ENCODE peak calls at places on chromosomes 3 and 15, in four cellular contexts. One of them, this sample, is unnamed.

GRCh38 chr15:68983821-68984517 is 30.5 kb upstream of the NOX5 start:
- DNase-seq in GM10248: no peak
- DNase-seq in astrocyte: peak
- DNase-seq in GM23338: no peak
- DNase-seq in this sample: no peak

GRCh38 chr15:77527164-77527778 is 105.4 kb downstream of the LINGO1 start:
- DNase-seq in GM10248: no peak
- DNase-seq in astrocyte: no peak
- DNase-seq in GM23338: peak
- DNase-seq in this sample: no peak

GRCh38 chr3:25889132-25889917 is 99.4 kb downstream of the OXSM start:
- DNase-seq in GM10248: no peak
- DNase-seq in astrocyte: no peak
- DNase-seq in GM23338: peak
- DNase-seq in this sample: no peak

GRCh38 chr3:50236484-50237132 is 604 bp downstream of the GNAI2 start:
- DNase-seq in GM10248: no peak
- DNase-seq in astrocyte: no peak
- DNase-seq in GM23338: no peak
- DNase-seq in this sample: no peak

GRCh38 chr3:42097166-42097946 is 6.2 kb downstream of the TRAK1 start:
- DNase-seq in GM10248: no peak
- DNase-seq in astrocyte: peak
- DNase-seq in GM23338: no peak
- DNase-seq in this sample: peak

GRCh38 chr3:149180057-149180573 is 41.5 kb downstream of the CP start:
- DNase-seq in GM10248: no peak
- DNase-seq in astrocyte: peak
- DNase-seq in GM23338: no peak
- DNase-seq in this sample: peak

GRCh38 chr15:47401427-47401826 is 315.9 kb upstream of the SEMA6D start:
- DNase-seq in GM10248: no peak
- DNase-seq in astrocyte: no peak
- DNase-seq in GM23338: no peak
- DNase-seq in this sample: no peak

GRCh38 chr3:46184469-46184868 is 23.6 kb downstream of the CCR1 start:
- DNase-seq in GM10248: no peak
- DNase-seq in astrocyte: peak
- DNase-seq in GM23338: no peak
- DNase-seq in this sample: peak

GRCh38 chr3:69541059-69541471 is 155.2 kb upstream of the FRMD4B start:
- DNase-seq in GM10248: no peak
- DNase-seq in astrocyte: no peak
- DNase-seq in GM23338: peak
- DNase-seq in this sample: no peak

GRCh38 chr3:196757876-196758739 is 18.5 kb downstream of the PAK2 start:
- DNase-seq in GM10248: no peak
- DNase-seq in astrocyte: peak
- DNase-seq in GM23338: no peak
- DNase-seq in this sample: peak

GRCh38 chr3:107441617-107442016 is 64.4 kb downstream of the CCDC54 start:
- DNase-seq in GM10248: no peak
- DNase-seq in astrocyte: peak
- DNase-seq in GM23338: peak
- DNase-seq in this sample: no peak

GRCh38 chr3:46867550-46867898 is 4.3 kb upstream of the MYL3 start:
- DNase-seq in GM10248: no peak
- DNase-seq in astrocyte: no peak
- DNase-seq in GM23338: peak
- DNase-seq in this sample: no peak

GRCh38 chr3:101634591-101635196 is 42.2 kb downstream of the ZBTB11 start:
- DNase-seq in GM10248: no peak
- DNase-seq in astrocyte: no peak
- DNase-seq in GM23338: no peak
- DNase-seq in this sample: no peak

GRCh38 chr3:41508063-41508696 is 308.9 kb downstream of the CTNNB1 start:
- DNase-seq in GM10248: no peak
- DNase-seq in astrocyte: peak
- DNase-seq in GM23338: peak
- DNase-seq in this sample: no peak

GRCh38 chr15:68630205-68630555 is 51.4 kb downstream of the CORO2B start:
- DNase-seq in GM10248: no peak
- DNase-seq in astrocyte: no peak
- DNase-seq in GM23338: no peak
- DNase-seq in this sample: no peak

GRCh38 chr3:11665331-11665730 is 21.6 kb upstream of the VGLL4 start:
- DNase-seq in GM10248: no peak
- DNase-seq in astrocyte: no peak
- DNase-seq in GM23338: no peak
- DNase-seq in this sample: no peak

GRCh38 chr3:30342319-30343060 is 263.9 kb upstream of the TGFBR2 start:
- DNase-seq in GM10248: no peak
- DNase-seq in astrocyte: peak
- DNase-seq in GM23338: no peak
- DNase-seq in this sample: peak

GRCh38 chr15:62765916-62766315 is 276.6 kb upstream of the TPM1 start:
- DNase-seq in GM10248: no peak
- DNase-seq in astrocyte: no peak
- DNase-seq in GM23338: no peak
- DNase-seq in this sample: no peak

GRCh38 chr3:101898752-101899169 is 49.4 kb downstream of the NFKBIZ start:
- DNase-seq in GM10248: peak
- DNase-seq in astrocyte: no peak
- DNase-seq in GM23338: no peak
- DNase-seq in this sample: no peak

GRCh38 chr3:126352476-126353454 is 4.4 kb downstream of the KLF15 start:
- DNase-seq in GM10248: no peak
- DNase-seq in astrocyte: no peak
- DNase-seq in GM23338: no peak
- DNase-seq in this sample: no peak

GRCh38 chr3:104596054-104596453 is 770.7 kb upstream of the ALCAM start:
- DNase-seq in GM10248: no peak
- DNase-seq in astrocyte: no peak
- DNase-seq in GM23338: no peak
- DNase-seq in this sample: no peak

GRCh38 chr3:136778865-136779264 is 26.7 kb upstream of the STAG1 start:
- DNase-seq in GM10248: no peak
- DNase-seq in astrocyte: peak
- DNase-seq in GM23338: no peak
- DNase-seq in this sample: peak

GRCh38 chr3:126683506-126683905 is 20.5 kb upstream of the CHCHD6 start:
- DNase-seq in GM10248: no peak
- DNase-seq in astrocyte: no peak
- DNase-seq in GM23338: no peak
- DNase-seq in this sample: no peak

GRCh38 chr15:88256261-88257230 is at the start of gene NTRK3:
- DNase-seq in GM10248: no peak
- DNase-seq in astrocyte: peak
- DNase-seq in GM23338: peak
- DNase-seq in this sample: no peak

GRCh38 chr3:185983495-185984141 is 45.8 kb upstream of the TRA2B start:
- DNase-seq in GM10248: peak
- DNase-seq in astrocyte: peak
- DNase-seq in GM23338: peak
- DNase-seq in this sample: peak

GRCh38 chr15:33623010-33623409 is 312.2 kb downstream of the RYR3 start:
- DNase-seq in GM10248: no peak
- DNase-seq in astrocyte: no peak
- DNase-seq in GM23338: peak
- DNase-seq in this sample: no peak

GRCh38 chr3:43706342-43706741 is 15.6 kb downstream of the ABHD5 start:
- DNase-seq in GM10248: no peak
- DNase-seq in astrocyte: no peak
- DNase-seq in GM23338: no peak
- DNase-seq in this sample: no peak

GRCh38 chr3:43709022-43709421 is 18.3 kb downstream of the ABHD5 start:
- DNase-seq in GM10248: no peak
- DNase-seq in astrocyte: no peak
- DNase-seq in GM23338: no peak
- DNase-seq in this sample: peak

GRCh38 chr3:43707998-43708397 is 17.3 kb downstream of the ABHD5 start:
- DNase-seq in GM10248: no peak
- DNase-seq in astrocyte: peak
- DNase-seq in GM23338: no peak
- DNase-seq in this sample: peak

GRCh38 chr3:43704697-43705096 is 14.0 kb downstream of the ABHD5 start:
- DNase-seq in GM10248: no peak
- DNase-seq in astrocyte: no peak
- DNase-seq in GM23338: no peak
- DNase-seq in this sample: no peak

GRCh38 chr3:43707266-43707665 is 16.5 kb downstream of the ABHD5 start:
- DNase-seq in GM10248: no peak
- DNase-seq in astrocyte: no peak
- DNase-seq in GM23338: no peak
- DNase-seq in this sample: no peak
- TF ChIP-seq CTCF in GM10248: no peak
- TF ChIP-seq CTCF in astrocyte: no peak
- TF ChIP-seq CTCF in GM23338: no peak
- TF ChIP-seq CTCF in this sample: no peak

GRCh38 chr3:124486324-124486723 is 243.9 kb upstream of the UMPS start:
- DNase-seq in GM10248: no peak
- DNase-seq in astrocyte: no peak
- DNase-seq in GM23338: peak
- DNase-seq in this sample: no peak
- TF ChIP-seq CTCF in GM10248: no peak
- TF ChIP-seq CTCF in astrocyte: no peak
- TF ChIP-seq CTCF in GM23338: peak
- TF ChIP-seq CTCF in this sample: peak

GRCh38 chr3:152213086-152213674 is 55.5 kb upstream of the MBNL1 start:
- DNase-seq in GM10248: no peak
- DNase-seq in astrocyte: no peak
- DNase-seq in GM23338: no peak
- DNase-seq in this sample: no peak
- TF ChIP-seq CTCF in GM10248: no peak
- TF ChIP-seq CTCF in astrocyte: no peak
- TF ChIP-seq CTCF in GM23338: no peak
- TF ChIP-seq CTCF in this sample: no peak

GRCh38 chr3:31859245-31859644 is 121.8 kb downstream of the OSBPL10 start:
- DNase-seq in GM10248: no peak
- DNase-seq in astrocyte: no peak
- DNase-seq in GM23338: no peak
- DNase-seq in this sample: no peak

GRCh38 chr3:31862861-31863260 is 118.2 kb downstream of the OSBPL10 start:
- DNase-seq in GM10248: no peak
- DNase-seq in astrocyte: peak
- DNase-seq in GM23338: no peak
- DNase-seq in this sample: no peak

GRCh38 chr3:31853580-31853979 is 127.5 kb downstream of the OSBPL10 start:
- DNase-seq in GM10248: no peak
- DNase-seq in astrocyte: no peak
- DNase-seq in GM23338: no peak
- DNase-seq in this sample: no peak

GRCh38 chr3:31861839-31862238 is 119.2 kb downstream of the OSBPL10 start:
- DNase-seq in GM10248: no peak
- DNase-seq in astrocyte: no peak
- DNase-seq in GM23338: no peak
- DNase-seq in this sample: no peak

DNA sequence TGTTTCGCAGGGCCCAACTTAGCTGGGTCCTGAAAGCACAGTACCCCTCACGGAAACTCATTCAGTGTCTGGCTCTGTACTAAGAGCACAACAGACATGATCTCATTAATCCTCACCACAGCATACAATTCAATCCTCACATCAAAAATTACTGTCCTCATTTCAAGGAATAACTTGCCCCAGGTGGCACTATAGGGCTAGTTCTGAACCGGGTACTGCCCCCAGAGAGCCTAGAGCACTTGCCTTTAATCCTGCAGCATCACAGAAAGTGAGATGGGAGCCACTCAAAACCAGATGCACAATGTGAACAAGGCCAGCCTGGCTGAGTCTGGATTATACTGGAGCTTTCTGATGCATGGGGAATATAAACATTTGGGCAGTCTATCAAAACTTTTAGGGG is 122.6 kb downstream of the OSBPL10 start:
- DNase-seq in GM10248: no peak
- DNase-seq in astrocyte: no peak
- DNase-seq in GM23338: no peak
- DNase-seq in this sample: no peak
- TF ChIP-seq CTCF in GM10248: no peak
- TF ChIP-seq CTCF in astrocyte: no peak
- TF ChIP-seq CTCF in GM23338: peak
- TF ChIP-seq CTCF in this sample: peak

GRCh38 chr15:42737529-42738328 is 801 bp upstream of the CDAN1 start:
- DNase-seq in GM10248: no peak
- DNase-seq in astrocyte: no peak
- DNase-seq in GM23338: no peak
- DNase-seq in this sample: no peak
- TF ChIP-seq CTCF in GM10248: no peak
- TF ChIP-seq CTCF in astrocyte: no peak
- TF ChIP-seq CTCF in GM23338: peak
- TF ChIP-seq CTCF in this sample: peak

DNA sequence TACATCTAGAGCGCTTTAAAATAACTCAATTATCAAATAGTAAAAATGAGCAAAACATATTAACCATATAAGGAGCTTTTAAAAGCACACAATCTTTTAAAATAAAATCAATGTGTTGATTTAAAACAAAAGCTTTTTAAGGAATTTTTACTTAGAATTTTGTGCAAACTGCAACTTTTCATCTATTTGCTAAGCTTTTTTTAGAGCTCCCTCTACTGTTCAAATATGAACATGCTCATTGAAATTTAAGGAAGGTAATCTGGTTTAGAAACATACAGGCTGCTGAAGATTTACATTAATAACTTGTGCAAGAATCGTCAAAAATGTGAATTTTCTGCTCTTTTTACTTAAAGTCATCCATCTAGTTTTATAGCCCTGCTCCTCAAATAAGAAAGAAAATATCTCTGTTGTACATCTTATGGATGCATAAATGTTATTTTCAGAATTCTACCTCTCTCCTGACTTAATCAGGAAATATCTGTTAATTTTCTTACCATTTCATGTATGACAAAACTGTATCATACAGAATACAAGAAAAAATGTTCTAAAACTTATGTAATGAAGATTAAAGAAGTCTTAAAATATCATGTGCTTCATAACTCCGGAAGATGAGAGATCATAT is 469.4 kb upstream of the ROBO2 start:
- DNase-seq in GM10248: peak
- DNase-seq in astrocyte: peak
- DNase-seq in GM23338: peak
- DNase-seq in this sample: peak
- TF ChIP-seq CTCF in GM10248: peak
- TF ChIP-seq CTCF in astrocyte: peak
- TF ChIP-seq CTCF in GM23338: peak
- TF ChIP-seq CTCF in this sample: peak

GRCh38 chr3:174862101-174862500 is 3.0 kb downstream of the NAALADL2 start:
- DNase-seq in GM10248: no peak
- DNase-seq in astrocyte: no peak
- DNase-seq in GM23338: peak
- DNase-seq in this sample: no peak
- TF ChIP-seq CTCF in GM10248: no peak
- TF ChIP-seq CTCF in astrocyte: no peak
- TF ChIP-seq CTCF in GM23338: peak
- TF ChIP-seq CTCF in this sample: peak